ENCODE peak calls at places on chromosomes 4 and X, in seven cellular contexts. One of them, this sample, is unnamed.

GRCh38 chr4:38574559-38575333 is 89.3 kb upstream of the KLF3 start:
- DNase-seq in DMS 273 treated with DMSO at 0.1 percent for 48 hours: peak
- DNase-seq in HT-29: peak
- DNase-seq in choroid plexus epithelial cell: no peak
- DNase-seq in left colon: peak
- DNase-seq in EH: no peak
- DNase-seq in NCI-H1417: no peak
- DNase-seq in this sample: peak

GRCh38 chr4:114271031-114271430 is 291.6 kb upstream of the ARSJ start:
- DNase-seq in DMS 273 treated with DMSO at 0.1 percent for 48 hours: no peak
- DNase-seq in HT-29: no peak
- DNase-seq in choroid plexus epithelial cell: no peak
- DNase-seq in left colon: no peak
- DNase-seq in EH: peak
- DNase-seq in NCI-H1417: no peak
- DNase-seq in this sample: no peak

GRCh38 chrX:48852857-48853256 is 17.4 kb upstream of the PCSK1N start:
- DNase-seq in DMS 273 treated with DMSO at 0.1 percent for 48 hours: no peak
- DNase-seq in HT-29: no peak
- DNase-seq in choroid plexus epithelial cell: no peak
- DNase-seq in left colon: no peak
- DNase-seq in EH: no peak
- DNase-seq in NCI-H1417: no peak
- DNase-seq in this sample: no peak

GRCh38 chr4:145034727-145035211 is 63.2 kb downstream of the ANAPC10 start:
- DNase-seq in DMS 273 treated with DMSO at 0.1 percent for 48 hours: no peak
- DNase-seq in HT-29: no peak
- DNase-seq in choroid plexus epithelial cell: peak
- DNase-seq in left colon: no peak
- DNase-seq in EH: peak
- DNase-seq in NCI-H1417: no peak
- DNase-seq in this sample: no peak

GRCh38 chr4:82335043-82335442 is 38.7 kb downstream of the HNRNPD start:
- DNase-seq in DMS 273 treated with DMSO at 0.1 percent for 48 hours: no peak
- DNase-seq in HT-29: no peak
- DNase-seq in choroid plexus epithelial cell: no peak
- DNase-seq in left colon: no peak
- DNase-seq in EH: no peak
- DNase-seq in NCI-H1417: no peak
- DNase-seq in this sample: no peak

GRCh38 chr4:89509708-89510269 is 202.2 kb upstream of the GPRIN3 start:
- DNase-seq in DMS 273 treated with DMSO at 0.1 percent for 48 hours: no peak
- DNase-seq in HT-29: no peak
- DNase-seq in choroid plexus epithelial cell: peak
- DNase-seq in left colon: no peak
- DNase-seq in EH: peak
- DNase-seq in NCI-H1417: no peak
- DNase-seq in this sample: no peak

GRCh38 chr4:106495498-106495897 is 126.9 kb upstream of the GIMD1 start:
- DNase-seq in DMS 273 treated with DMSO at 0.1 percent for 48 hours: no peak
- DNase-seq in HT-29: no peak
- DNase-seq in choroid plexus epithelial cell: no peak
- DNase-seq in left colon: no peak
- DNase-seq in EH: peak
- DNase-seq in NCI-H1417: no peak
- DNase-seq in this sample: no peak

GRCh38 chr4:181525641-181526040 is 717.6 kb upstream of the TENM3 start:
- DNase-seq in DMS 273 treated with DMSO at 0.1 percent for 48 hours: no peak
- DNase-seq in HT-29: no peak
- DNase-seq in choroid plexus epithelial cell: no peak
- DNase-seq in left colon: no peak
- DNase-seq in EH: no peak
- DNase-seq in NCI-H1417: peak
- DNase-seq in this sample: no peak

This sample was measured in DMS53.